ENCODE peak calls at places on chromosomes 11 and 22, in eight cellular contexts. R is NCI-H146; N is EH; H is endothelial cell; J is CD8-positive, alpha-beta T cell; O is cardiac muscle cell; T is NCI-H460; A is AG08396. B is an unnamed sample.

GRCh38 chr11:68128682-68129327 is 7.6 kb upstream of the CHKA start:
- DNase-seq in R (no peak), N (peak; percentile 76), H (no peak), J (no peak), O (peak; percentile 97), T (no peak), A (peak; percentile 64), B (no peak)

GRCh38 chr11:67372993-67373915 is at the start of gene CLCF1:
- DNase-seq in R (peak; percentile 68), N (peak; percentile 91), H (peak; percentile 72), J (peak; percentile 83), O (peak; percentile 88), T (no peak), A (peak; percentile 87), B (peak; percentile 47)

GRCh38 chr11:65565624-65566453 is 4.4 kb upstream of the ZNRD2 start:
- DNase-seq in R (no peak), N (peak; percentile 54), H (no peak), J (no peak), O (no peak), T (no peak), A (no peak), B (no peak)

GRCh38 chr11:124538019-124538418 is 5.4 kb downstream of the OR8B12 start:
- DNase-seq in R (no peak), N (peak; percentile 46), H (no peak), J (no peak), O (peak; percentile 96), T (peak; percentile 12), A (peak; percentile 19), B (no peak)

GRCh38 chr11:16011396-16011795 is 344.9 kb downstream of the SOX6 start:
- DNase-seq in R (no peak), N (peak; percentile 25), H (no peak), J (no peak), O (no peak), T (no peak), A (no peak), B (no peak)

GRCh38 chr11:75635009-75635909 is 33.6 kb downstream of the MAP6 start:
- DNase-seq in R (peak; percentile 63), N (peak; percentile 61), H (no peak), J (no peak), O (peak; percentile 75), T (no peak), A (peak; percentile 53), B (no peak)

GRCh38 chr11:118275184-118275583 is 11.1 kb upstream of the MPZL2 start:
- DNase-seq in R (no peak), N (peak; percentile 66), H (no peak), J (no peak), O (peak; percentile 64), T (no peak), A (no peak), B (peak; percentile 83)

GRCh38 chr11:108196901-108197300 is 25.5 kb downstream of the NPAT start:
- DNase-seq in R (no peak), N (no peak), H (no peak), J (no peak), O (no peak), T (no peak), A (no peak), B (no peak)

GRCh38 chr11:92880391-92880790 is 89.1 kb upstream of the MTNR1B start:
- DNase-seq in R (no peak), N (peak; percentile 68), H (no peak), J (no peak), O (peak; percentile 6), T (no peak), A (peak; percentile 30), B (peak; percentile 95)

GRCh38 chr22:29244785-29245625 is 22.8 kb downstream of the RHBDD3 start:
- DNase-seq in R (no peak), N (no peak), H (no peak), J (no peak), O (no peak), T (no peak), A (no peak), B (no peak)